ENCODE peak calls at places on chromosomes 6 and 20, in eight cellular contexts. R, N, A, L, Z, E, U and F are unnamed samples.

GRCh38 chr20:36819662-36820061 is 46.1 kb upstream of the DSN1 start:
- DNase-seq in R (no peak), E (no peak), N (peak), L (no peak), U (no peak), Z (peak), A (peak), F (no peak)

GRCh38 chr6:106702451-106703110 is 73.2 kb downstream of the QRSL1 start:
- DNase-seq in R (no peak), U (no peak), A (no peak), E (no peak), N (no peak), Z (peak), L (no peak), F (no peak)

GRCh38 chr20:4406627-4407026 is 315.1 kb upstream of the PRND start:
- DNase-seq in E (peak), L (no peak), N (no peak), R (peak), A (no peak), Z (no peak), U (peak), F (no peak)

GRCh38 chr20:22520381-22520780 is 64.0 kb downstream of the FOXA2 start:
- DNase-seq in R (no peak), U (no peak), E (no peak), N (no peak), Z (no peak), A (no peak), L (no peak), F (no peak)

GRCh38 chr20:50472693-50473610 is 37.2 kb upstream of the PTPN1 start:
- DNase-seq in R (peak), Z (no peak), L (no peak), U (no peak), E (no peak), A (no peak), N (no peak), F (no peak)

GRCh38 chr6:2731281-2731909 is 19.3 kb downstream of the MYLK4 start:
- DNase-seq in A (no peak), Z (no peak), L (no peak), U (no peak), R (no peak), N (peak), E (no peak), F (no peak)

GRCh38 chr6:26157150-26157837 is 70.1 kb downstream of the HFE start:
- DNase-seq in E (no peak), R (peak), L (peak), A (no peak), Z (peak), N (peak), U (no peak), F (no peak)

GRCh38 chr6:13813621-13814175 is 659 bp downstream of the MCUR1 start:
- DNase-seq in L (peak), A (no peak), E (peak), N (peak), Z (peak), R (peak), U (peak), F (no peak)

GRCh38 chr20:3452127-3452526 is 18.7 kb upstream of the ATRN start:
- DNase-seq in R (no peak), E (no peak), L (no peak), U (no peak), N (no peak), Z (no peak), A (no peak), F (no peak)

GRCh38 chr6:105844275-105844848 is 241.8 kb upstream of the PRDM1 start:
- DNase-seq in L (no peak), R (no peak), N (peak), Z (no peak), E (no peak), A (no peak), U (peak), F (no peak)

GRCh38 chr6:35058827-35059522 is 82.2 kb downstream of the TCP11 start:
- DNase-seq in L (no peak), A (no peak), N (no peak), U (no peak), E (no peak), Z (no peak), R (peak), F (no peak)

GRCh38 chr6:53547166-53547814 is 2.4 kb upstream of the GCLC start:
- DNase-seq in A (no peak), N (peak), R (no peak), E (no peak), Z (peak), L (no peak), U (no peak), F (no peak)

GRCh38 chr20:3000852-3001523 is 42.4 kb upstream of the GNRH2 start:
- DNase-seq in L (no peak), N (no peak), U (peak), E (peak), A (peak), Z (peak), R (peak), F (no peak)

GRCh38 chr6:150006961-150007464 is 18.3 kb downstream of the RAET1L start:
- DNase-seq in Z (no peak), R (no peak), A (no peak), N (peak), U (peak), E (no peak), L (no peak), F (no peak)

GRCh38 chr6:34560366-34561226 is 4.5 kb upstream of the SPDEF start:
- DNase-seq in Z (peak), A (no peak), N (peak), E (peak), L (no peak), U (peak), R (no peak), F (no peak)

GRCh38 chr20:38387953-38388352 is 41.7 kb downstream of the LBP start:
- DNase-seq in Z (no peak), L (no peak), N (no peak), E (no peak), U (no peak), R (no peak), A (no peak), F (no peak)

GRCh38 chr6:167314180-167314821 is 10.6 kb upstream of the TTLL2 start:
- DNase-seq in N (peak), R (no peak), L (no peak), U (no peak), Z (no peak), E (no peak), A (no peak), F (no peak)

GRCh38 chr6:46325561-46326525 is 155.1 kb upstream of the ENPP5 start:
- DNase-seq in A (no peak), R (no peak), E (peak), U (peak), Z (peak), L (no peak), N (peak), F (no peak)

GRCh38 chr6:16505711-16506362 is 255.4 kb downstream of the ATXN1 start:
- DNase-seq in L (no peak), R (peak), A (no peak), Z (no peak), E (no peak), N (no peak), U (peak), F (no peak)

GRCh38 chr20:1396264-1396663 is 3.4 kb upstream of the FKBP1A start:
- DNase-seq in L (no peak), N (no peak), R (no peak), U (no peak), Z (no peak), E (no peak), A (no peak), F (no peak)

GRCh38 chr6:167209577-167209975 is 51.8 kb upstream of the GPR31 start:
- DNase-seq in N (peak), Z (no peak), A (no peak), E (no peak), R (no peak), U (no peak), L (no peak), F (no peak)

GRCh38 chr6:108872001-108872974 is 24.1 kb downstream of the ARMC2 start:
- DNase-seq in U (no peak), R (peak), N (no peak), Z (peak), A (no peak), L (no peak), E (no peak), F (no peak)

GRCh38 chr6:134481953-134482352 is 164.0 kb upstream of the SGK1 start:
- DNase-seq in E (no peak), L (no peak), A (no peak), N (no peak), Z (no peak), U (no peak), R (no peak), F (no peak)

GRCh38 chr6:23642849-23643248 is 483.2 kb upstream of the NRSN1 start:
- DNase-seq in A (no peak), U (no peak), N (no peak), L (no peak), Z (no peak), E (no peak), R (no peak), F (no peak)

GRCh38 chr20:23245553-23246128 is 105.0 kb upstream of the NXT1 start:
- DNase-seq in U (peak), E (no peak), N (peak), R (peak), A (no peak), Z (no peak), L (peak), F (no peak)

GRCh38 chr6:162271922-162272321 is 455.6 kb downstream of the PRKN start:
- DNase-seq in U (no peak), R (no peak), A (no peak), E (no peak), L (no peak), N (peak), Z (no peak), F (no peak)

GRCh38 chr6:101741474-101742171 is 348.1 kb downstream of the GRIK2 start:
- DNase-seq in A (peak), E (no peak), R (no peak), U (no peak), L (no peak), N (no peak), Z (peak), F (no peak)